ENCODE peak calls at places on chromosomes 6 and 20, in five cellular contexts. V is transverse colon, I is fibroblast of lung, G is A673, A is ovary. S is an unnamed sample. For H3K36me3, the result is how much of the 10 kb centered on the place peaks cover.

GRCh38 chr6:162063666-162064065 is 663.9 kb downstream of the PRKN start:
- DNase-seq in G (no peak), A (no peak), V (no peak), I (no peak), S (no peak)

GRCh38 chr6:9161731-9162130 is 726.4 kb upstream of the SLC35B3 start:
- DNase-seq in V (no peak), G (no peak), I (no peak), A (no peak), S (no peak)

GRCh38 chr20:7770578-7770977 is 169.7 kb downstream of the HAO1 start:
- DNase-seq in I (no peak), V (no peak), A (no peak), G (no peak), S (no peak)

GRCh38 chr6:15512126-15512525 is 150.7 kb downstream of the DTNBP1 start:
- DNase-seq in I (no peak), A (no peak), G (peak), V (no peak), S (no peak)

GRCh38 chr6:108805611-108806181 is 42.5 kb upstream of the ARMC2 start:
- DNase-seq in V (no peak), I (no peak), G (no peak), A (no peak), S (no peak)

GRCh38 chr6:118744261-118744941 is 93.0 kb upstream of the CEP85L start:
- DNase-seq in V (no peak), G (no peak), I (peak), A (no peak), S (peak)

GRCh38 chr6:13181398-13181797 is 146.9 kb downstream of the TBC1D7 start:
- DNase-seq in V (no peak), I (no peak), A (no peak), G (no peak), S (no peak)

GRCh38 chr6:90103056-90103793 is 193.4 kb downstream of the BACH2 start:
- DNase-seq in V (no peak), I (peak), G (no peak), A (no peak), S (no peak)

GRCh38 chr20:35737865-35738333 is 4.2 kb downstream of the RBM39 start:
- DNase-seq in I (no peak), V (no peak), G (no peak), A (no peak), S (no peak)

GRCh38 chr6:166939276-166939816 is 17.0 kb downstream of the RNASET2 start:
- DNase-seq in G (no peak), V (no peak), A (no peak), I (no peak), S (no peak)

GRCh38 chr20:52974155-52974554 is 2.0 kb downstream of the TSHZ2 start:
- DNase-seq in A (peak), I (no peak), G (no peak), V (no peak), S (no peak)

GRCh38 chr20:51831891-51832675 is 29.8 kb upstream of the SALL4 start:
- DNase-seq in V (no peak), A (no peak), G (no peak), I (peak), S (no peak)

GRCh38 chr20:19947611-19948264 is 69.4 kb upstream of the NAA20 start:
- DNase-seq in G (no peak), I (peak), V (no peak), A (no peak), S (no peak)

GRCh38 chr20:19945732-19946670 is 71.2 kb upstream of the NAA20 start:
- DNase-seq in I (no peak), A (no peak), V (peak), G (no peak), S (no peak)

GRCh38 chr20:19942611-19943010 is 74.6 kb upstream of the NAA20 start:
- DNase-seq in V (no peak), I (no peak), G (no peak), A (no peak), S (no peak)

GRCh38 chr20:19943021-19943659 is 74.0 kb upstream of the NAA20 start:
- DNase-seq in V (no peak), A (no peak), G (no peak), I (no peak), S (no peak)

GRCh38 chr20:19944772-19945459 is 72.2 kb upstream of the NAA20 start:
- DNase-seq in G (no peak), A (no peak), V (no peak), I (no peak), S (no peak)
- H3K27ac ChIP-seq in G (no peak), A (no peak), V (peak), I (no peak), S (no peak)

GRCh38 chr6:467111-467510 is 75.6 kb downstream of the IRF4 start:
- DNase-seq in G (no peak), V (no peak), I (no peak), A (no peak), S (no peak)

GRCh38 chr6:470051-470900 is 78.7 kb downstream of the IRF4 start:
- DNase-seq in G (no peak), V (no peak), I (no peak), A (no peak), S (no peak)

GRCh38 chr6:467671-468082 is 76.1 kb downstream of the IRF4 start:
- DNase-seq in G (no peak), A (no peak), I (no peak), V (no peak), S (no peak)

GRCh38 chr6:465531-466348 is 74.2 kb downstream of the IRF4 start:
- DNase-seq in V (no peak), G (no peak), I (no peak), A (no peak), S (no peak)

GRCh38 chr6:466564-466963 is 75.0 kb downstream of the IRF4 start:
- DNase-seq in V (no peak), I (no peak), G (no peak), A (no peak), S (no peak)
- H3K36me3 ChIP-seq in V (under half), I (under half), G (under half), A (under half), S (under half)

DNA sequence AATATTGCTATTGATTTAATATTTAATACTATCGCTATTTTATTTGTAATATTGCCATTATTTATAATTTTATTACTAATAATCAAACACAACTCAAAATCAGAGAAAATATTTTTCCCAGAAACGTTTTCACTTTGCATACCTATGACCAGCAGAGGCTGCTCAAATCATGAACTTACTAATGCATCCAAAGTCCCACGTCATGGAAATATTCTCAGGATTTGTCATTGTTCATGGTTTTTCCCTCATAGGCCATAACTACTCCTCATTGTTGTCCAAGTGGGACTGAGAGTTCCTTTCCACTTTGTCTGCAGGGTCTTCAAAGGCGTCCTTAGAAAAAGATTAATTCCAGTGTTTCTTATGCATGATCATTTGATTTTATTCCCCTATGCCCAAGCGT is 344.8 kb downstream of the THBS2 start:
- DNase-seq in G (no peak), A (no peak), V (no peak), I (peak), S (no peak)
- H3K27ac ChIP-seq in G (no peak), A (no peak), V (no peak), I (no peak), S (no peak)

GRCh38 chr6:51021171-51021570 is 202.5 kb downstream of the TFAP2B start:
- DNase-seq in V (no peak), I (no peak), G (peak), A (no peak), S (no peak)
- H3K36me3 ChIP-seq in V (under half), I (under half), G (under half), A (under half), S (under half)

GRCh38 chr6:111745636-111746035 is 127.6 kb downstream of the FYN start:
- DNase-seq in V (no peak), I (no peak), A (no peak), G (no peak), S (no peak)
- H3K27ac ChIP-seq in V (no peak), I (no peak), A (no peak), G (no peak), S (no peak)